ENCODE peak calls at places on chromosomes 16 and 17, in six cellular contexts. U, H, T, Q, B and O are unnamed samples.
A peak's percentile ranks its signal among the peaks of the same experiment; 100 is the strongest.

GRCh38 chr17:66405836-66406679 is 103.6 kb downstream of the PRKCA start:
- DNase-seq in B (no peak), H (no peak), U (no peak), T (no peak), Q (no peak), O (no peak)

GRCh38 chr16:49204191-49204590 is 77.4 kb downstream of the CBLN1 start:
- DNase-seq in H (no peak), T (no peak), Q (no peak), U (no peak), B (no peak), O (no peak)

GRCh38 chr16:117381-118365 is 20.8 kb downstream of the NPRL3 start:
- DNase-seq in Q (no peak), H (peak; percentile 68), T (peak; percentile 23), B (peak; percentile 86), U (peak; percentile 75), O (peak; percentile 73)

GRCh38 chr17:37430051-37430591 is 23.4 kb downstream of the TADA2A start:
- DNase-seq in T (no peak), U (no peak), H (no peak), Q (no peak), B (no peak), O (no peak)

GRCh38 chr17:74633261-74633783 is 9.8 kb upstream of the CD300E start:
- DNase-seq in T (no peak), Q (no peak), H (no peak), B (no peak), U (no peak), O (no peak)

GRCh38 chr16:85984947-85985451 is 86.0 kb downstream of the IRF8 start:
- DNase-seq in H (no peak), B (peak; percentile 80), Q (no peak), U (no peak), T (no peak), O (no peak)

GRCh38 chr17:7413346-7413985 is 5.8 kb downstream of the NLGN2 start:
- DNase-seq in U (no peak), H (no peak), Q (no peak), T (no peak), B (no peak), O (no peak)

GRCh38 chr16:57566436-57566835 is 24.0 kb downstream of the ADGRG5 start:
- DNase-seq in U (no peak), B (no peak), H (no peak), T (no peak), Q (no peak), O (no peak)

GRCh38 chr16:85334718-85335583 is 222.7 kb upstream of the CIBAR2 start:
- DNase-seq in Q (no peak), U (peak; percentile 36), B (no peak), T (no peak), H (peak; percentile 21), O (no peak)

GRCh38 chr17:74842599-74843351 is 16.9 kb downstream of the GRIN2C start:
- DNase-seq in Q (peak; percentile 66), B (no peak), T (peak; percentile 56), U (peak; percentile 73), H (peak; percentile 59), O (peak; percentile 71)

GRCh38 chr17:36703860-36704266 is 102.5 kb downstream of the MRM1 start:
- DNase-seq in B (no peak), T (no peak), Q (peak; percentile 24), H (peak; percentile 74), U (peak; percentile 83), O (peak; percentile 92)

GRCh38 chr16:17784073-17784472 is 313.3 kb upstream of the XYLT1 start:
- DNase-seq in Q (no peak), H (peak; percentile 6), B (no peak), T (no peak), U (peak; percentile 9), O (peak; percentile 46)

GRCh38 chr17:82287849-82288601 is 14.5 kb upstream of the CSNK1D start:
- DNase-seq in T (peak; percentile 91), Q (peak; percentile 79), B (no peak), U (no peak), H (no peak), O (no peak)

GRCh38 chr17:16433514-16433913 is 18.1 kb downstream of the TRPV2 start:
- DNase-seq in B (no peak), U (no peak), H (no peak), T (no peak), Q (no peak), O (no peak)

GRCh38 chr16:72013888-72014538 is 5.5 kb downstream of the DHODH start:
- DNase-seq in B (peak; percentile 81), Q (peak; percentile 37), U (no peak), T (no peak), H (no peak), O (no peak)

GRCh38 chr16:46757339-46758050 is 9.4 kb upstream of the MYLK3 start:
- DNase-seq in H (no peak), U (no peak), B (peak; percentile 69), T (no peak), Q (no peak), O (no peak)

GRCh38 chr17:16928406-16929280 is 43.3 kb downstream of the TNFRSF13B start:
- DNase-seq in Q (no peak), H (no peak), U (no peak), B (peak; percentile 52), T (no peak), O (no peak)

GRCh38 chr17:50837286-50837979 is 2.0 kb downstream of the WFIKKN2 start:
- DNase-seq in B (no peak), Q (no peak), H (no peak), U (no peak), T (no peak), O (no peak)

GRCh38 chr17:83199500-83200201 is 120.2 kb downstream of the METRNL start:
- DNase-seq in U (no peak), B (peak; percentile 94), T (no peak), H (no peak), Q (no peak), O (no peak)

GRCh38 chr17:2926019-2926650 is 129.9 kb downstream of the RAP1GAP2 start:
- DNase-seq in T (no peak), H (no peak), Q (no peak), B (no peak), U (no peak), O (no peak)

DNA sequence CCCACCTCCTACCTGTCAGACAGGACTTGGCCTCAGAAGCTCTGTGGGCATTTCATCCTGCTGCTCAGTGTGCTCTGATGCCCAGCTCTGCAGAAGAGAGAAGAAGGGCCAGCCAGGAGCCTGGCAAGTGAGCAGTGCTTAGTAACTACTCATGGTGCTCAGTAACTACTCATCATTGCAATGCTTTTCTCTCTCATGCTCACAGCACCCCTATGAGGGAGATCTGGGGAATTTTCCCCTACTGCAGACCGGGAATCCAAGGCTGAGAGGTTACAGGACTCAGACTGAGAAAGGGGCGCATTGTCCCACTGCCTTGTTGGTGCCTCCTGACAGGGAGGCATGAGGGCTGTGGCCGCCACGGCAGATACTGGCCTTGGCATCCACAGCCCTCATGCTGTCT is 261.1 kb downstream of the C16orf95 start:
- DNase-seq in H (no peak), T (no peak), Q (no peak), U (no peak), B (no peak), O (no peak)
- TF ChIP-seq CTCF in H (no peak), T (no peak), Q (no peak), U (no peak), B (no peak), O (no peak)

GRCh38 chr17:68785565-68786486 is 169.4 kb downstream of the ABCA8 start:
- DNase-seq in H (no peak), B (no peak), Q (no peak), T (no peak), U (no peak), O (no peak)
- TF ChIP-seq CTCF in H (no peak), B (no peak), Q (no peak), T (no peak), U (no peak), O (no peak)

GRCh38 chr16:50625374-50625773 is 55.7 kb downstream of the SNX20 start:
- DNase-seq in B (no peak), T (no peak), U (no peak), Q (no peak), H (no peak), O (no peak)

GRCh38 chr16:50626868-50627267 is 54.2 kb downstream of the SNX20 start:
- DNase-seq in T (no peak), B (no peak), U (no peak), Q (no peak), H (no peak), O (no peak)

GRCh38 chr16:50628156-50628802 is 52.8 kb downstream of the SNX20 start:
- DNase-seq in H (no peak), B (no peak), Q (no peak), T (no peak), U (no peak), O (no peak)

GRCh38 chr16:50629334-50629733 is 51.8 kb downstream of the SNX20 start:
- DNase-seq in B (no peak), U (no peak), H (no peak), T (no peak), Q (no peak), O (no peak)

GRCh38 chr16:50627419-50627818 is 53.7 kb downstream of the SNX20 start:
- DNase-seq in B (no peak), H (no peak), T (no peak), Q (peak; percentile 84), U (no peak), O (no peak)
- TF ChIP-seq CTCF in B (no peak), H (no peak), T (no peak), Q (peak; percentile 83), U (no peak), O (no peak)

GRCh38 chr17:78316115-78316866 is 43.6 kb downstream of the SOCS3 start:
- DNase-seq in H (no peak), U (no peak), T (no peak), B (no peak), Q (no peak), O (no peak)

GRCh38 chr17:78314683-78315354 is 45.1 kb downstream of the SOCS3 start:
- DNase-seq in Q (no peak), B (no peak), H (no peak), T (no peak), U (no peak), O (no peak)

GRCh38 chr17:78316867-78317816 is 42.7 kb downstream of the SOCS3 start:
- DNase-seq in U (no peak), T (no peak), Q (no peak), B (no peak), H (no peak), O (no peak)

GRCh38 chr17:78315355-78316114 is 44.3 kb downstream of the SOCS3 start:
- DNase-seq in B (no peak), U (no peak), Q (peak; percentile 86), T (peak; percentile 88), H (no peak), O (no peak)

DNA sequence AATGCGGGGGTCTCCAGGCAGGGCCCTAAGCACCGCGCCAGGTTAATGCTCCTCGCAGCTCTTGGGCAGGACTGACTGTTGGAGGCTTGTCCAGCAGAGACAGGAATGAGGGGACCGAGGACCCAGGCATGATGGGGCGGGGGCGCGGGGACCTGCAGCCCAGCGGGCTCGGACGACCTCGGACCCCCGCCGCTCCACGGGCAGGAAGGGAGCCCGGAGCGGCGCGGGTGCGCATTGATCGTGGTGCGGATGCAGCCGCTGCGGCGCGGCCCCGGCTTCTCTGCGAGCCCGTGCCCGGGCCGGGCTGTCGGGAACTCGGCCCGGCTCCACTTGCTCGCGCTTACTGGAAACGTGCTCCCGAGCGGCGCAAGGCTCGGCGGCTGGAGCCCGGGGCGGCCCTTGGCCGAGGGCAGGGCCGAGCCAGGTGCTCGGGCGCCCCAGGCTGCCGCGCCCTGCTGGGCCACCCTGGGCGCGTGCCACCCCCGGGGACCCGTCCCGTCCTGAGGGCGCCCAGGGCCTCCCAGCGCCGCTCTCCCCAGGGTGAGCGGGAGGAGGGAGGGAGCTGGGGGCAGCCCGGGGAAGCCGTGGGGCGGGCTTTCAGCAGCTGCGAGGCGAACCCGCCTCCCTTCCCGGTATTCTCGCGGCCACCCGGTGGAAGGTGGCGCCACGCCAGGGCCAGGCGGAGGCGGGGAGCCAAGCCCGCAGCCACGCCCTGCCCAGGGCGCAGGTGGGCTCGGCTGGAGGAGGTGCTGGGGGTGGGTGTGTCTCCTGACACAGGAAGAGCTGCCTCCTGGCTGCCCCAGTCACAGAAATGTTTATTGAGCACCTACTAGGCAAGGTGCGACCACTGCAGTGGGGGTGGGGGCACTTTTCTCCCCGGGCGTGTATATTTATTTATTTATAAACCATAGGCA is 45.9 kb downstream of the SOCS3 start:
- DNase-seq in H (peak; percentile 30), U (peak; percentile 60), B (peak; percentile 89), T (peak; percentile 92), Q (peak; percentile 77), O (peak; percentile 63)
- TF ChIP-seq CTCF in H (peak; percentile 17), U (no peak), B (no peak), T (no peak), Q (peak; percentile 11), O (no peak)